ENCODE peak calls at places on chromosomes 6 and 20, in eight cellular contexts. C is adipocyte; O is mesendoderm; N is spleen; E is neuronal stem cell; J is transverse colon; U is CD8-positive, alpha-beta memory T cell; F is heart left ventricle. R is an unnamed sample.
A peak's percentile ranks its signal among the peaks of the same experiment; 100 is the strongest.

GRCh38 chr6:53581161-53581560 is 36.3 kb upstream of the GCLC start:
- DNase-seq in O (no peak), J (no peak), U (no peak), F (no peak), N (no peak), C (peak; percentile 55), E (no peak), R (peak; percentile 3)

GRCh38 chr6:16206595-16207037 is 31.8 kb upstream of the GMPR start:
- DNase-seq in J (peak; percentile 64), O (peak; percentile 79), U (peak; percentile 26), E (peak; percentile 58), N (no peak), F (peak; percentile 48), C (peak; percentile 95), R (peak; percentile 90)

GRCh38 chr6:121506761-121507754 is 71.6 kb downstream of the GJA1 start:
- DNase-seq in O (peak; percentile 37), U (no peak), N (no peak), E (no peak), F (no peak), C (peak; percentile 36), J (no peak), R (peak; percentile 68)

GRCh38 chr20:33442136-33443005 is 1.2 kb downstream of the SNTA1 start:
- DNase-seq in E (no peak), N (peak; percentile 68), J (peak; percentile 11), U (no peak), O (no peak), F (peak; percentile 45), C (no peak), R (no peak)

GRCh38 chr20:7291946-7292345 is 524.5 kb downstream of the BMP2 start:
- DNase-seq in C (no peak), U (no peak), N (no peak), J (no peak), E (no peak), F (no peak), O (no peak), R (no peak)

GRCh38 chr6:26087284-26088115 is at the start of gene HFE:
- DNase-seq in E (no peak), N (peak; percentile 87), C (peak; percentile 83), F (peak; percentile 74), O (peak; percentile 58), U (peak; percentile 8), J (peak; percentile 57), R (peak; percentile 38)

GRCh38 chr6:151807513-151808330 is at the start of gene ESR1:
- DNase-seq in N (peak; percentile 76), C (peak; percentile 19), U (no peak), F (peak; percentile 44), J (peak; percentile 13), E (no peak), O (peak; percentile 71), R (peak; percentile 15)

GRCh38 chr6:11536795-11537194 is 754 bp upstream of the TMEM170B start:
- DNase-seq in C (no peak), N (peak; percentile 81), O (peak; percentile 50), E (peak; percentile 11), U (no peak), J (peak; percentile 10), F (no peak), R (no peak)

GRCh38 chr6:107020239-107020638 is 7.8 kb upstream of the MTRES1 start:
- DNase-seq in U (no peak), E (no peak), J (no peak), C (no peak), O (no peak), F (no peak), N (no peak), R (no peak)

GRCh38 chr20:47317127-47317895 is 39.2 kb downstream of the ZMYND8 start:
- DNase-seq in O (peak; percentile 97), U (peak; percentile 17), J (peak; percentile 76), F (peak; percentile 80), C (peak; percentile 87), E (no peak), N (peak; percentile 85), R (peak; percentile 93)

GRCh38 chr20:31859266-31859997 is 10.9 kb downstream of the DUSP15 start:
- DNase-seq in O (no peak), C (no peak), J (no peak), F (no peak), E (no peak), U (no peak), N (peak; percentile 20), R (no peak)

GRCh38 chr20:53712212-53712977 is 118.8 kb upstream of the ZNF217 start:
- DNase-seq in J (no peak), C (no peak), F (no peak), N (no peak), O (no peak), E (no peak), U (no peak), R (no peak)

GRCh38 chr6:75843401-75843800 is 94.4 kb downstream of the MYO6 start:
- DNase-seq in J (no peak), O (no peak), C (no peak), N (no peak), E (no peak), F (no peak), U (no peak), R (no peak)

GRCh38 chr6:152635949-152636674 is 1.1 kb downstream of the SYNE1 start:
- DNase-seq in C (peak; percentile 58), O (peak; percentile 57), E (peak; percentile 18), J (no peak), U (no peak), N (peak; percentile 85), F (peak; percentile 52), R (peak; percentile 7)

GRCh38 chr20:38372830-38373229 is 26.5 kb downstream of the LBP start:
- DNase-seq in F (no peak), J (no peak), E (no peak), C (no peak), O (no peak), U (no peak), N (no peak), R (no peak)

GRCh38 chr6:169340395-169340794 is 86.7 kb upstream of the THBS2 start:
- DNase-seq in C (no peak), U (no peak), F (no peak), E (no peak), N (no peak), J (no peak), O (no peak), R (no peak)

GRCh38 chr20:59586613-59587012 is 17.7 kb upstream of the PHACTR3 start:
- DNase-seq in C (no peak), U (no peak), O (no peak), N (peak; percentile 25), J (no peak), E (no peak), F (no peak), R (no peak)

DNA sequence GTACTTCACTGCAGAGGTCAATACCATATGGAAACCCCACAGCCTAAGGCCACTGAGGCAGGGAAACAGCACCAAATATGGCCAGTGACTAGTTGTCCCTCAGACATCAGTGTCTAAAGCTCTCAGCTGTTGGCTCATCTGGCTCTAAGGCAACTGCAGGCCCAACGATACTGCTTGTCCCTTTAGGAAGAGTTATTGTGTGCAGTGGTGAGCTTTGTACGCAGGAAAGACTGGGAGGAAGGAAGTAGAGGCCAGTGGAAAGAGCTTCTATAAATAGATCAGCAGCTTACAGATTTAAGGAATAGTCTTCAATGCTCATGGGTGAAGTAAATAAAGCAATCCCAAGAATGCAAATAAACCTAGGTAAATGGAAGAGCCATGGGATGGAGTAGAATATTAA is 29.3 kb downstream of the DNAAF9 start:
- DNase-seq in C (no peak), O (no peak), J (no peak), E (no peak), U (no peak), F (no peak), N (no peak), R (no peak)
- H3K36me3 ChIP-seq in C (peaks cover 38% of the 10 kb centered on the region), O (no peaks in the 10 kb centered on the region), J (no peaks in the 10 kb centered on the region), E (peaks cover 5% of the 10 kb centered on the region), U (peaks cover 31% of the 10 kb centered on the region), F (no peaks in the 10 kb centered on the region), N (peaks cover 22% of the 10 kb centered on the region), R (peaks cover 20% of the 10 kb centered on the region)

DNA sequence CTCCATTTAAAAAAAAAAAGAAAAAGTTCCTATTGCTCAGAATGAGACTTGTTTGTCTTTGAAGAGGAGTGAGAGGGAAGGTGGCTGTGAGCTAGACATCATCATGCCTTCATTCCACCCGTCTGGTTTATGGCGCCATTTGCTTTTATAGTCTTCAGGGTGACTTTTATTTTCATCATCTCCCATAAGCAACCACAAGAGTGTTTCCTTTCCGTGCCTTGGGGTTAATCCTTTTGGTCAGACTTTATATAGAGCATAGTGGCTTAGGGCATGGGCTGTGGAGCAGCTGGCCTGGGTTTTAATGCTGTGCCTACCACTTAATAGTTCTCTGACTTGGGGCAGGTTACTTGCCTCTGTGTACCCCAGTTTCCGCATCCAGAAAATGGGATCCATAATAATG is 77.8 kb downstream of the RREB1 start:
- DNase-seq in O (no peak), E (no peak), U (no peak), J (no peak), C (no peak), N (no peak), F (no peak), R (no peak)
- H3K36me3 ChIP-seq in O (peaks cover 7% of the 10 kb centered on the region), E (peaks cover 6% of the 10 kb centered on the region), U (peaks cover 39% of the 10 kb centered on the region), J (no peaks in the 10 kb centered on the region), C (peaks cover 99% of the 10 kb centered on the region), N (peaks cover 49% of the 10 kb centered on the region), F (peaks cover 18% of the 10 kb centered on the region), R (peaks cover 54% of the 10 kb centered on the region)

DNA sequence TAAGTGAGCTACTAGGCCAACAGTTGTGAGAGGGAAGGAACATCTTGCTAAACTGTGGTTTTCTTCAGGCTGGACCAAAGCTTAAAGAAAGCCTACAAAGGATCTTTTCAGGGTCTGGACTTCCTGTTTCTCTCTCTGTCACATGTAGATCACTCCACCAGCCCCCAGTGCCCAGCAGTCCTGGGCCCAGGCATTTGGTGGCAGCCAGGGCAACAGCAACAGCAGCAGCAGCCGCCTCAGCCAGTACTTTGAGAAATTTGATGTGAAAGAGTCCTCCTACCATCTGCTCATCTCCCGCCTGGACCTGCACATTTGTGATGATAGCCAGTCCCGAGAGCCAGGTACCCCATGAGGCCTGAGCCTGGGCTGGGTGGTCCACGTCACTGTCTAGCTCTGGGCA is 44.1 kb downstream of the BLTP3A start:
- DNase-seq in C (no peak), J (no peak), U (no peak), N (no peak), O (no peak), E (no peak), F (no peak), R (no peak)
- H3K36me3 ChIP-seq in C (peaks cover 45% of the 10 kb centered on the region), J (no peaks in the 10 kb centered on the region), U (peaks cover 7% of the 10 kb centered on the region), N (peaks cover 21% of the 10 kb centered on the region), O (no peaks in the 10 kb centered on the region), E (peaks cover 10% of the 10 kb centered on the region), F (peaks cover 22% of the 10 kb centered on the region), R (peaks cover 3% of the 10 kb centered on the region)

GRCh38 chr20:45940053-45940452 is 5.6 kb downstream of the PCIF1 start:
- DNase-seq in O (no peak), E (no peak), C (no peak), N (no peak), F (no peak), U (no peak), J (no peak), R (no peak)
- H3K36me3 ChIP-seq in O (peaks cover 25% of the 10 kb centered on the region), E (peaks cover 60% of the 10 kb centered on the region), C (peaks cover 67% of the 10 kb centered on the region), N (peaks cover 83% of the 10 kb centered on the region), F (peaks cover 51% of the 10 kb centered on the region), U (peaks cover 66% of the 10 kb centered on the region), J (no peaks in the 10 kb centered on the region), R (peaks cover 44% of the 10 kb centered on the region)

GRCh38 chr20:58359441-58359840 is 29.6 kb upstream of the VAPB start:
- DNase-seq in U (no peak), O (peak; percentile 48), E (no peak), J (no peak), F (no peak), N (no peak), C (no peak), R (no peak)
- H3K36me3 ChIP-seq in U (peaks cover 20% of the 10 kb centered on the region), O (no peaks in the 10 kb centered on the region), E (peaks cover 5% of the 10 kb centered on the region), J (no peaks in the 10 kb centered on the region), F (no peaks in the 10 kb centered on the region), N (peaks cover 37% of the 10 kb centered on the region), C (peaks cover 69% of the 10 kb centered on the region), R (peaks cover 31% of the 10 kb centered on the region)